ENCODE peak calls at places on chromosomes 16 and 17, in four cellular contexts. V is HepG2, C is K562, A is GM12878. W is an unnamed sample.

GRCh38 chr17:79843475-79843916 is 4.3 kb upstream of the CBX4 start:
- DNase-seq in V (no peak), C (no peak), A (no peak), W (no peak)

GRCh38 chr17:27577124-27577761 is 53.7 kb upstream of the LGALS9 start:
- DNase-seq in V (no peak), C (peak; percentile 54), A (no peak), W (peak; percentile 35)

GRCh38 chr16:65308506-65308905 is 186.6 kb upstream of the CDH11 start:
- DNase-seq in V (no peak), C (no peak), A (no peak), W (no peak)

GRCh38 chr16:78275420-78275819 is 176.0 kb downstream of the WWOX start:
- DNase-seq in V (no peak), C (no peak), A (no peak), W (no peak)

GRCh38 chr16:50253511-50253903 is 12.8 kb upstream of the ADCY7 start:
- DNase-seq in V (no peak), C (peak; percentile 30), A (no peak), W (no peak)

GRCh38 chr16:11538880-11539279 is 47.8 kb downstream of the LITAF start:
- DNase-seq in V (no peak), C (no peak), A (no peak), W (no peak)

GRCh38 chr17:47776330-47777197 is 43.5 kb downstream of the TBX21 start:
- DNase-seq in V (peak; percentile 47), C (peak; percentile 71), A (no peak), W (no peak)

GRCh38 chr16:636206-637080 is at the start of gene METTL26:
- DNase-seq in V (peak; percentile 92), C (peak; percentile 78), A (peak; percentile 68), W (peak; percentile 94)

GRCh38 chr16:56591377-56592060 is 2.2 kb downstream of the MT3 start:
- DNase-seq in V (no peak), C (no peak), A (no peak), W (no peak)

GRCh38 chr17:56592487-56593072 is 919 bp upstream of the NOG start:
- DNase-seq in V (peak; percentile 11), C (peak; percentile 86), A (no peak), W (peak; percentile 77)

GRCh38 chr16:31072540-31073072 is 1.4 kb downstream of the ZNF668 start:
- DNase-seq in V (peak; percentile 27), C (peak; percentile 48), A (no peak), W (no peak)

GRCh38 chr17:59914274-59914854 is 21.4 kb downstream of the RPS6KB1 start:
- DNase-seq in V (peak; percentile 51), C (peak; percentile 47), A (no peak), W (no peak)

GRCh38 chr17:36593651-36594316 is 2.1 kb downstream of the DHRS11 start:
- DNase-seq in V (no peak), C (no peak), A (no peak), W (no peak)
- TF ChIP-seq ATF3 in V (no peak), C (no peak), A (no peak), W (no peak)

DNA sequence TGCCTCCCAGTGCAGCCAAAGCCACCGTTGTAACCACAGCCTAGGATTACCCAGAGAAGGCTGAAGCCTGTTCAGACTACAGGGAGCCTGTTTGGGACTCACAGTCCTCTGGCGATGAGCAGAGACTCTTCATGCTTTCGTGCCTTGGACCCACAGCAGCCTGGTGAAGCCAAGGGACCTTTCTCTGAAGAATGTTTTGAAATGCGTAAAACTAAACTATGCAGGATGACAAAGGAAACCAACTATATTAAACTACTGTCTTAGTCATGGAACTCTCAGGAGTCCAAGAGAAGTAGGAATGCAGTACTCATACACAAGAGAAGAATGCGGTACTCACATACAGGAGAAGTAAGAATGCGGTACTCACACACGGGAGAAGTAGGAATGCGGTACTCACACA is 20.9 kb downstream of the ABR start:
- DNase-seq in V (no peak), C (no peak), A (no peak), W (no peak)
- TF ChIP-seq CREM in V (no peak), C (no peak), A (no peak), W (no peak)

DNA sequence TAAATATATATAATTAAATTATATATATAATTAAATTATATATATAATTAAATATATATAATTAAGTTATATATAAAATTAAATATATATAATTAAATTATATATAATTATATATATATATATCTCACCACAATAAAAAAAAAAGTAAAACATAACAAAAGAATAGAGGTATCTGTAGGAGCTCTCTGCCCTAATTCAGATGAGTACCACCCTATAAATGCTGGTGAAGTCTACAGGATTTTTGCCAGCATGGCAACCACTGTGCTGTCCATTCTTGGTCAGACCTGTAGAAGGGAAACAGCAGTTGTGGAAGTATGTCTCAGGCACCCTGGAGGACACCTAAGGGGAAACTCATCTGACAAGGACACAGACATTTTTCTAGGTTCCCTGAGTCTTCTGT is 259.7 kb downstream of the PRKCA start:
- DNase-seq in V (no peak), C (no peak), A (no peak), W (no peak)
- TF ChIP-seq ATF3 in V (no peak), C (no peak), A (no peak), W (no peak)

GRCh38 chr17:44006581-44007345 is 2.3 kb downstream of the NAGS start:
- DNase-seq in V (no peak), C (peak; percentile 100), A (peak; percentile 73), W (peak; percentile 100)
- TF ChIP-seq CREM in V (no peak), C (peak; percentile 69), A (no peak), W (no peak)

W was measured in WTC11.